ENCODE peak calls at places on chromosomes 1 and 21, in four cellular contexts. X is WTC11, S is GM12878, C is K562. O is an unnamed sample.

GRCh38 chr1:11858968-11859871 is 475 bp upstream of the NPPB start:
- DNase-seq in X (peak; percentile 92), S (no peak), C (peak; percentile 93), O (peak; percentile 52)

GRCh38 chr1:32464191-32464715 is 619 bp upstream of the ZBTB8B start:
- DNase-seq in X (no peak), S (no peak), C (no peak), O (no peak)

GRCh38 chr1:183568176-183569041 is 21.9 kb downstream of the NCF2 start:
- DNase-seq in X (no peak), S (no peak), C (no peak), O (no peak)

GRCh38 chr1:39089811-39090519 is 63.8 kb downstream of the NDUFS5 start:
- DNase-seq in X (no peak), S (no peak), C (no peak), O (no peak)

GRCh38 chr1:2866415-2867086 is 65.1 kb upstream of the TTC34 start:
- DNase-seq in X (no peak), S (no peak), C (no peak), O (no peak)

GRCh38 chr1:29975036-29975694 is 738.8 kb downstream of the PTPRU start:
- DNase-seq in X (peak; percentile 60), S (no peak), C (peak; percentile 42), O (peak; percentile 5)

GRCh38 chr1:39760074-39761008 is 10.8 kb downstream of the OXCT2 start:
- DNase-seq in X (no peak), S (no peak), C (no peak), O (no peak)

GRCh38 chr1:229013981-229014380 is 256.9 kb upstream of the RAB4A start:
- DNase-seq in X (no peak), S (no peak), C (no peak), O (no peak)

GRCh38 chr1:24654011-24654410 is 10.9 kb downstream of the SRRM1 start:
- DNase-seq in X (no peak), S (no peak), C (no peak), O (no peak)

GRCh38 chr1:201970334-201971159 is 11.9 kb upstream of the RNPEP start:
- DNase-seq in X (no peak), S (no peak), C (no peak), O (no peak)

GRCh38 chr1:3292051-3292722 is 162.3 kb upstream of the ARHGEF16 start:
- DNase-seq in X (no peak), S (no peak), C (no peak), O (peak; percentile 82)

GRCh38 chr1:190376067-190376466 is 101.6 kb downstream of the BRINP3 start:
- DNase-seq in X (no peak), S (no peak), C (no peak), O (no peak)

GRCh38 chr1:55572878-55573734 is 357.9 kb upstream of the USP24 start:
- DNase-seq in X (no peak), S (no peak), C (no peak), O (peak; percentile 14)

GRCh38 chr1:201266774-201267173 is 16.5 kb upstream of the PKP1 start:
- DNase-seq in X (no peak), S (no peak), C (no peak), O (no peak)

GRCh38 chr1:172613294-172613693 is 45.6 kb upstream of the FASLG start:
- DNase-seq in X (no peak), S (no peak), C (no peak), O (peak; percentile 44)

GRCh38 chr1:89198081-89198480 is 661 bp downstream of the GBP4 start:
- DNase-seq in X (no peak), S (no peak), C (no peak), O (no peak)

GRCh38 chr1:93630168-93630567 is 51.5 kb downstream of the BCAR3 start:
- DNase-seq in X (no peak), S (no peak), C (no peak), O (no peak)

GRCh38 chr1:96538001-96538649 is 183.5 kb upstream of the PTBP2 start:
- DNase-seq in X (no peak), S (no peak), C (no peak), O (peak; percentile 31)

GRCh38 chr1:1403543-1404112 is 3.5 kb downstream of the MRPL20 start:
- DNase-seq in X (no peak), S (no peak), C (no peak), O (no peak)

GRCh38 chr1:12153181-12153785 is 13.5 kb upstream of the TNFRSF1B start:
- DNase-seq in X (no peak), S (peak; percentile 78), C (no peak), O (no peak)

GRCh38 chr1:110554871-110555801 is 36.2 kb upstream of the KCNA10 start:
- DNase-seq in X (peak; percentile 73), S (no peak), C (peak; percentile 76), O (peak; percentile 11)

GRCh38 chr1:156359973-156360372 is 9.0 kb upstream of the RHBG start:
- DNase-seq in X (peak; percentile 63), S (no peak), C (peak; percentile 51), O (no peak)

GRCh38 chr21:37370152-37371040 is 3.8 kb downstream of the DYRK1A start:
- DNase-seq in X (no peak), S (no peak), C (peak; percentile 27), O (no peak)

GRCh38 chr1:111904478-111905218 is 84.8 kb downstream of the KCND3 start:
- DNase-seq in X (peak; percentile 38), S (no peak), C (no peak), O (no peak)

GRCh38 chr1:6150006-6150938 is 29.8 kb downstream of the CHD5 start:
- DNase-seq in X (no peak), S (no peak), C (no peak), O (no peak)

GRCh38 chr1:6151291-6151822 is 28.8 kb downstream of the CHD5 start:
- DNase-seq in X (no peak), S (no peak), C (no peak), O (no peak)

GRCh38 chr1:6145864-6146410 is 34.2 kb downstream of the CHD5 start:
- DNase-seq in X (no peak), S (no peak), C (no peak), O (no peak)

GRCh38 chr1:6149597-6149996 is 30.5 kb downstream of the CHD5 start:
- DNase-seq in X (no peak), S (no peak), C (no peak), O (no peak)

GRCh38 chr1:6148497-6149241 is 31.5 kb downstream of the CHD5 start:
- DNase-seq in X (peak; percentile 91), S (no peak), C (peak; percentile 98), O (no peak)
- TF ChIP-seq TCF7 in X (peak; percentile 63), S (no peak), C (no peak), O (no peak)

DNA sequence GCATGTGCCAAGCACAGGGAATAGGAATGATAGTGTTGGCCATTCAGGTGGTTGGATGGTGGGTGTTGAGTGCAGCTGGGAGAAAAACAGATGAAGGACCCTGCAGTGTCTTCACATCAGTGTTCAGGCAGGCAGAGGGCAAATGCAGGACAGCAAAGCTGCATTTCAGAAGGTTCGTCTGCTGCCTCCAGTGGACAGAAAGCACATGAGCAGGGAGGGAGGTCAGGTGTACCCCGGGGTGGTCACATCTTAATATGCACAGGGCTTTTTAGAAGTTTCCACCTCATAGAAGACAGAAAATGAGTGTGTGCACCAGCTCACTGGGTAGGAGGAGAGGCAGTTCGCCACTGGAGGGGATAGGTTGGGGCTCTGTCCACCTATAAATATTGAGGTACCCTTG is 184.9 kb downstream of the SLC35F3 start:
- DNase-seq in X (peak; percentile 46), S (no peak), C (peak; percentile 20), O (no peak)
- TF ChIP-seq TCF7 in X (no peak), S (no peak), C (no peak), O (no peak)

GRCh38 chr1:181676269-181676668 is 193.0 kb downstream of the CACNA1E start:
- DNase-seq in X (peak; percentile 32), S (peak; percentile 11), C (peak; percentile 48), O (peak; percentile 23)
- TF ChIP-seq TCF7 in X (no peak), S (no peak), C (no peak), O (no peak)

GRCh38 chr1:203296456-203297073 is 8.8 kb upstream of the BTG2 start:
- DNase-seq in X (no peak), S (no peak), C (no peak), O (no peak)
- TF ChIP-seq TCF7 in X (no peak), S (no peak), C (no peak), O (no peak)

DNA sequence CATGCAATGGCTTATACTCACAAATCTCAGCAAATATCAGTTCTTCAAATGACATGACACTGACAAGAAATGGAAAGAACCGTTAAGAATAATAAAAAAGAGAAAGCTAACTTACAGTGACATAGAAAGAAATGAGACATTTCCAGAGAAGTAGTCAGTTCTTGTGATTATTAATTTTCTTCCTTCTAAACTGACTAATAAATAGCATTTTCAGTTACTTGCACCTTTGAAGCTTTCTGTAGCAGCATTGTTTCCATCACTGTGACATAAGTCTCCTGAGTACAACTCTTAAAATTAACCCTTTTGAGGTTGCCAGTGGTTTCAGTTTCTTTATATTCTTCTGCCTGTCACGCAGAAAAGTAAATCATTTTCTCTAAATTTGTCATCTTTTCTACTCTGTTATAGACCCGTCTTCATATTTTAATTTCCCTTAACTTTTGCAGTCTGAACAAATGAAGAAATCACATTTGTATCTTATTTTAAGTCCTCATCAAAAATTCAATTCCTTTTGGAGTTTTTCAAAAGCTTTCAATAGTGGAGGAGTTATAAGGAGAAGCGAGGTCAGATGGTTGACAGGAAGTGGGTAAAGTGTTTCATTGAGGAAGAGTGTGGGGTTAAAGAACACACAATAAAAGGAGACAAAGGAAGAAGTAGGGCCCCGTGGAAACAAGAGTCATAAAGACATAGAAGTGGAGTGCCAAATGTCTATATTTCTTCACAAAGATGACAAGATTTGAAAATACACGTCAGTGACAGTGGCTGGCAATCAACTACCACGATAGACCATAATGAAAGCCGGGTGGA is 57.9 kb upstream of the S1PR1 start:
- DNase-seq in X (no peak), S (peak; percentile 80), C (no peak), O (no peak)
- TF ChIP-seq TCF7 in X (no peak), S (peak; percentile 97), C (no peak), O (no peak)

DNA sequence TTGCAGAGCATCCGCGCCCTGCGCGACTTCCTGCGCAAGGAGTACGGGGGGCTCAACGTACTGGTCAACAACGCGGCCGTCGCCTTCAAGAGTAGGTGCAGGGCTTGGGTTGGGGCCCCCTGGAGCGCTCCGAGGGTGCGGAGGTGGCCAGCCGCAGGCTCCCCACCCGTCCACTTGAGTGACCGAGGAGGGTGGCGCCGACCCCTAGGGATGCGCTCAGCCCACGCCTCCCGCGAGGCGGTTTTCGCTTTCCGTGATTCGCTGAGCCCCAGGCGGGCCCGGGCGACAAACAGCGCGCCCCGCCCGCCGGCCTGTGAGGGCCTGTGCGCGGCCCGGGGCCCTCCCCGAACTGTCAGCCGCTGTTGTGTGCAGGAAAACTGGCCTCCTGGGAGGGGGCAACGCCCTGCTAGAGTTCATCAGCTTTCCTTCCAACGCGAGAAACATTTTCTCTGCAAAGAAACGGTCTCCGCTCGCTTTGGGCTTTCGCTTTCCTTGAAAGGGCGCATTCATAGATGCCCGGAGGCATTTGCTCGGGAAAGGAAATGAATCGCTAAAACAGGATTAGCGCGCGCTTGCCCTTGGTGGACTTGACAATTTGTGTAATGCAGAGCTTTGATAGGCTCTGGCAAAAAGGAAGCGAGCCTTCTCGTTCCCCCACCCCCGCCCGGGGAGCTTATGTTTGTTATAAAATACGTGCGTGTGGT is 664 bp downstream of the CBR3 start:
- DNase-seq in X (peak; percentile 52), S (no peak), C (no peak), O (no peak)
- TF ChIP-seq TCF7 in X (no peak), S (no peak), C (no peak), O (no peak)

GRCh38 chr1:214416417-214417212 is 134.8 kb downstream of the PTPN14 start:
- DNase-seq in X (no peak), S (no peak), C (no peak), O (no peak)
- TF ChIP-seq TCF7 in X (no peak), S (no peak), C (no peak), O (no peak)